ENCODE peak calls at places on chromosomes 3 and 15, in five cellular contexts. W is AG08396, A is foreskin fibroblast, V is activated T-cell treated with anti-CD3 and anti-CD28 coated beads for 1 hour, S is myocyte. Y is an unnamed sample.

GRCh38 chr3:63067999-63068645 is 192.9 kb upstream of the CADPS start:
- DNase-seq in S (peak), V (no peak), W (peak), A (peak), Y (no peak)

GRCh38 chr3:128490650-128491070 is 2.3 kb downstream of the GATA2 start:
- DNase-seq in V (no peak), W (no peak), A (no peak), S (no peak), Y (no peak)

GRCh38 chr3:90031121-90031520 is 923.7 kb downstream of the EPHA3 start:
- DNase-seq in V (no peak), S (no peak), A (no peak), W (no peak), Y (peak)

GRCh38 chr15:78879517-78880241 is 7.0 kb downstream of the MORF4L1 start:
- DNase-seq in V (no peak), A (no peak), W (no peak), S (no peak), Y (peak)

GRCh38 chr3:107206945-107207344 is 170.3 kb upstream of the CCDC54 start:
- DNase-seq in W (no peak), S (peak), V (no peak), A (no peak), Y (peak)

GRCh38 chr3:134427400-134428111 is 53.3 kb upstream of the AMOTL2 start:
- DNase-seq in A (peak), W (peak), V (no peak), S (peak), Y (peak)

GRCh38 chr3:111864821-111865656 is 6.0 kb downstream of the PHLDB2 start:
- DNase-seq in S (peak), V (no peak), W (peak), A (peak), Y (peak)

GRCh38 chr3:63995056-63995576 is 28.2 kb downstream of the PSMD6 start:
- DNase-seq in V (no peak), A (no peak), W (no peak), S (no peak), Y (no peak)

GRCh38 chr3:127486337-127486944 is 104.1 kb downstream of the TPRA1 start:
- DNase-seq in W (peak), A (no peak), V (no peak), S (no peak), Y (no peak)

GRCh38 chr3:122559906-122560305 is 4.2 kb downstream of the PARP9 start:
- DNase-seq in W (no peak), S (no peak), V (no peak), A (no peak), Y (no peak)

GRCh38 chr3:105322570-105323273 is 44.0 kb upstream of the ALCAM start:
- DNase-seq in V (no peak), S (no peak), W (no peak), A (no peak), Y (no peak)

GRCh38 chr15:96123028-96123400 is 207.5 kb upstream of the NR2F2 start:
- DNase-seq in S (no peak), W (no peak), A (no peak), V (no peak), Y (no peak)

GRCh38 chr3:56782900-56783299 is 18.8 kb downstream of the ARHGEF3 start:
- DNase-seq in V (no peak), S (no peak), A (no peak), W (no peak), Y (no peak)

GRCh38 chr3:64686446-64686908 is 1.3 kb downstream of the ADAMTS9 start:
- DNase-seq in S (peak), W (peak), V (no peak), A (peak), Y (no peak)

GRCh38 chr3:179688847-179689246 is 36.0 kb downstream of the USP13 start:
- DNase-seq in V (no peak), W (peak), A (no peak), S (no peak), Y (no peak)

GRCh38 chr15:32642667-32643425 is 1.3 kb downstream of the SCG5 start:
- DNase-seq in W (no peak), V (no peak), A (no peak), S (no peak), Y (no peak)

GRCh38 chr3:5304789-5305680 is 117.5 kb downstream of the EDEM1 start:
- DNase-seq in V (peak), S (peak), A (no peak), W (peak), Y (no peak)

GRCh38 chr3:46334911-46335478 is 18.9 kb upstream of the CCR2 start:
- DNase-seq in A (peak), S (no peak), W (no peak), V (no peak), Y (peak)

GRCh38 chr15:90901799-90902655 is 1.1 kb upstream of the MAN2A2 start:
- DNase-seq in V (peak), S (peak), A (peak), W (peak), Y (peak)